ENCODE peak calls at places on chromosomes 2 and 18, in four cellular contexts. Y is dorsolateral prefrontal cortex, A is GM12865, X is Calu3. O is an unnamed sample.

GRCh38 chr2:31383471-31384153 is 30.9 kb downstream of the XDH start:
- DNase-seq in X (no peak), Y (no peak), A (no peak), O (no peak)

GRCh38 chr2:157246212-157247067 is 11.1 kb upstream of the GALNT5 start:
- DNase-seq in Y (no peak), X (peak), A (peak), O (no peak)

GRCh38 chr2:15766303-15766861 is 174.0 kb upstream of the MYCN start:
- DNase-seq in Y (no peak), X (no peak), A (no peak), O (no peak)

GRCh38 chr2:75846683-75847190 is 136.0 kb upstream of the GCFC2 start:
- DNase-seq in X (no peak), Y (no peak), A (no peak), O (no peak)

GRCh38 chr2:18722101-18722500 is 132.7 kb upstream of the NT5C1B start:
- DNase-seq in X (no peak), A (no peak), Y (no peak), O (no peak)

GRCh38 chr2:101809656-101810055 is 112.1 kb downstream of the MAP4K4 start:
- DNase-seq in X (no peak), Y (no peak), A (no peak), O (no peak)

GRCh38 chr2:96374211-96374951 is 38.8 kb downstream of the NCAPH start:
- DNase-seq in X (peak), Y (no peak), A (no peak), O (no peak)

GRCh38 chr2:196479350-196479749 is 160.2 kb upstream of the CCDC150 start:
- DNase-seq in Y (no peak), X (no peak), A (no peak), O (no peak)

GRCh38 chr2:6880200-6880733 is 2.7 kb downstream of the RSAD2 start:
- DNase-seq in A (no peak), Y (no peak), X (no peak), O (no peak)

GRCh38 chr18:48428494-48429177 is 19.5 kb upstream of the ZBTB7C start:
- DNase-seq in A (no peak), X (no peak), Y (no peak), O (no peak)

GRCh38 chr2:201126308-201127127 is 10.6 kb downstream of the CFLAR start:
- DNase-seq in A (peak), X (no peak), Y (no peak), O (no peak)

GRCh38 chr2:120913972-120914838 is 178.5 kb downstream of the GLI2 start:
- DNase-seq in A (no peak), Y (no peak), X (no peak), O (no peak)

GRCh38 chr2:199806179-199806578 is 44.8 kb downstream of the FTCDNL1 start:
- DNase-seq in A (no peak), X (no peak), Y (no peak), O (no peak)

GRCh38 chr2:205545971-205546370 is 136.3 kb upstream of the NRP2 start:
- DNase-seq in Y (no peak), X (no peak), A (no peak), O (no peak)

GRCh38 chr18:35467624-35468016 is 30.1 kb downstream of the INO80C start:
- DNase-seq in A (peak), X (no peak), Y (no peak), O (no peak)

GRCh38 chr18:22250026-22250425 is 80.6 kb downstream of the GATA6 start:
- DNase-seq in X (no peak), A (no peak), Y (no peak), O (no peak)

GRCh38 chr18:34866310-34866709 is 156.2 kb downstream of the DTNA start:
- DNase-seq in A (no peak), Y (no peak), X (no peak), O (no peak)

GRCh38 chr2:196201229-196201998 is 30.0 kb upstream of the STK17B start:
- DNase-seq in Y (no peak), X (no peak), A (no peak), O (no peak)

GRCh38 chr2:236164201-236164982 is 3.8 kb downstream of the GBX2 start:
- DNase-seq in X (no peak), Y (no peak), A (no peak), O (no peak)

GRCh38 chr2:43131051-43131889 is 95.1 kb downstream of the ZFP36L2 start:
- DNase-seq in A (peak), X (peak), Y (no peak), O (no peak)

GRCh38 chr2:197705912-197706838 is 1.0 kb downstream of the MARS2 start:
- DNase-seq in Y (no peak), A (peak), X (peak), O (no peak)

GRCh38 chr2:63856302-63856600 is 14.6 kb downstream of the UGP2 start:
- DNase-seq in A (no peak), Y (no peak), X (no peak), O (no peak)

O was measured in activated CD8-positive, alpha-beta memory T cell treated with anti-CD3 and anti-CD28 coated beads for 48 hours.